ENCODE peak calls at places on chromosomes 2 and 18, in ten cellular contexts. One of them, this sample, is unnamed. For H3K4me1, the result is how much of the 10 kb centered on the place peaks cover.

GRCh38 chr2:121591199-121591598 is 58.1 kb downstream of the CLASP1 start:
- DNase-seq in vagina: no peak
- DNase-seq in neural progenitor cell: no peak
- DNase-seq in right lobe of liver: no peak
- DNase-seq in body of pancreas: no peak
- DNase-seq in fibroblast of lung: no peak
- DNase-seq in pancreas: no peak
- DNase-seq in K562: no peak
- DNase-seq in sigmoid colon: no peak
- DNase-seq in thyroid gland: no peak
- DNase-seq in this sample: no peak

GRCh38 chr2:22683911-22684310 is 701.1 kb upstream of the KLHL29 start:
- DNase-seq in fibroblast of lung: no peak
- DNase-seq in neural progenitor cell: no peak
- DNase-seq in K562: no peak
- DNase-seq in pancreas: no peak
- DNase-seq in body of pancreas: no peak
- DNase-seq in sigmoid colon: no peak
- DNase-seq in vagina: no peak
- DNase-seq in right lobe of liver: no peak
- DNase-seq in thyroid gland: no peak
- DNase-seq in this sample: no peak

GRCh38 chr2:44753552-44754285 is 187.8 kb upstream of the SIX3 start:
- DNase-seq in neural progenitor cell: no peak
- DNase-seq in vagina: no peak
- DNase-seq in right lobe of liver: no peak
- DNase-seq in K562: no peak
- DNase-seq in sigmoid colon: no peak
- DNase-seq in body of pancreas: no peak
- DNase-seq in thyroid gland: no peak
- DNase-seq in pancreas: no peak
- DNase-seq in fibroblast of lung: peak
- DNase-seq in this sample: no peak

GRCh38 chr2:241636983-241637232 is at the start of gene THAP4:
- DNase-seq in body of pancreas: peak
- DNase-seq in vagina: no peak
- DNase-seq in neural progenitor cell: no peak
- DNase-seq in K562: peak
- DNase-seq in sigmoid colon: peak
- DNase-seq in right lobe of liver: peak
- DNase-seq in fibroblast of lung: no peak
- DNase-seq in thyroid gland: peak
- DNase-seq in pancreas: peak
- DNase-seq in this sample: peak

GRCh38 chr2:112640800-112641675 is 4.7 kb upstream of the SLC20A1 start:
- DNase-seq in fibroblast of lung: peak
- DNase-seq in neural progenitor cell: no peak
- DNase-seq in vagina: no peak
- DNase-seq in K562: peak
- DNase-seq in pancreas: no peak
- DNase-seq in thyroid gland: no peak
- DNase-seq in sigmoid colon: no peak
- DNase-seq in right lobe of liver: no peak
- DNase-seq in body of pancreas: no peak
- DNase-seq in this sample: no peak

GRCh38 chr2:42183775-42184174 is 14.6 kb downstream of the EML4 start:
- DNase-seq in K562: no peak
- DNase-seq in pancreas: no peak
- DNase-seq in body of pancreas: no peak
- DNase-seq in fibroblast of lung: peak
- DNase-seq in vagina: no peak
- DNase-seq in thyroid gland: no peak
- DNase-seq in sigmoid colon: no peak
- DNase-seq in neural progenitor cell: no peak
- DNase-seq in right lobe of liver: no peak
- DNase-seq in this sample: no peak

GRCh38 chr2:188811522-188811921 is 162.7 kb upstream of the COL3A1 start:
- DNase-seq in body of pancreas: no peak
- DNase-seq in right lobe of liver: no peak
- DNase-seq in thyroid gland: no peak
- DNase-seq in vagina: no peak
- DNase-seq in neural progenitor cell: no peak
- DNase-seq in fibroblast of lung: peak
- DNase-seq in pancreas: no peak
- DNase-seq in K562: no peak
- DNase-seq in sigmoid colon: no peak
- DNase-seq in this sample: no peak

GRCh38 chr2:119483896-119484718 is 40.2 kb downstream of the SCTR start:
- DNase-seq in body of pancreas: no peak
- DNase-seq in fibroblast of lung: no peak
- DNase-seq in vagina: no peak
- DNase-seq in right lobe of liver: no peak
- DNase-seq in neural progenitor cell: no peak
- DNase-seq in pancreas: no peak
- DNase-seq in thyroid gland: no peak
- DNase-seq in sigmoid colon: no peak
- DNase-seq in K562: no peak
- DNase-seq in this sample: no peak

GRCh38 chr2:127115471-127116199 is 8.7 kb upstream of the BIN1 start:
- DNase-seq in pancreas: no peak
- DNase-seq in right lobe of liver: peak
- DNase-seq in body of pancreas: no peak
- DNase-seq in K562: no peak
- DNase-seq in sigmoid colon: peak
- DNase-seq in fibroblast of lung: no peak
- DNase-seq in neural progenitor cell: no peak
- DNase-seq in thyroid gland: no peak
- DNase-seq in vagina: no peak
- DNase-seq in this sample: no peak

GRCh38 chr2:27717070-27717453 is 53.4 kb downstream of the SLC4A1AP start:
- DNase-seq in sigmoid colon: no peak
- DNase-seq in body of pancreas: no peak
- DNase-seq in pancreas: no peak
- DNase-seq in K562: no peak
- DNase-seq in neural progenitor cell: no peak
- DNase-seq in fibroblast of lung: peak
- DNase-seq in right lobe of liver: no peak
- DNase-seq in vagina: no peak
- DNase-seq in thyroid gland: no peak
- DNase-seq in this sample: peak

GRCh38 chr18:45517181-45517741 is 98.0 kb upstream of the SLC14A2 start:
- DNase-seq in K562: no peak
- DNase-seq in neural progenitor cell: peak
- DNase-seq in sigmoid colon: peak
- DNase-seq in thyroid gland: peak
- DNase-seq in right lobe of liver: no peak
- DNase-seq in fibroblast of lung: peak
- DNase-seq in vagina: no peak
- DNase-seq in body of pancreas: peak
- DNase-seq in pancreas: peak
- DNase-seq in this sample: peak

GRCh38 chr2:144438722-144439508 is 81.0 kb downstream of the ZEB2 start:
- DNase-seq in right lobe of liver: no peak
- DNase-seq in vagina: no peak
- DNase-seq in K562: no peak
- DNase-seq in body of pancreas: no peak
- DNase-seq in pancreas: no peak
- DNase-seq in fibroblast of lung: no peak
- DNase-seq in thyroid gland: no peak
- DNase-seq in sigmoid colon: no peak
- DNase-seq in neural progenitor cell: no peak
- DNase-seq in this sample: no peak

GRCh38 chr18:27094621-27095020 is 90.5 kb downstream of the CHST9 start:
- DNase-seq in pancreas: no peak
- DNase-seq in sigmoid colon: no peak
- DNase-seq in thyroid gland: no peak
- DNase-seq in K562: no peak
- DNase-seq in body of pancreas: no peak
- DNase-seq in right lobe of liver: no peak
- DNase-seq in vagina: no peak
- DNase-seq in fibroblast of lung: no peak
- DNase-seq in neural progenitor cell: no peak
- DNase-seq in this sample: no peak

GRCh38 chr2:203584784-203585183 is 49.7 kb upstream of the RAPH1 start:
- DNase-seq in thyroid gland: no peak
- DNase-seq in pancreas: no peak
- DNase-seq in neural progenitor cell: no peak
- DNase-seq in fibroblast of lung: no peak
- DNase-seq in K562: no peak
- DNase-seq in vagina: no peak
- DNase-seq in right lobe of liver: no peak
- DNase-seq in sigmoid colon: no peak
- DNase-seq in body of pancreas: no peak
- DNase-seq in this sample: no peak

GRCh38 chr2:176110975-176111663 is 4.0 kb downstream of the HOXD11 start:
- DNase-seq in K562: peak
- DNase-seq in thyroid gland: peak
- DNase-seq in body of pancreas: peak
- DNase-seq in pancreas: no peak
- DNase-seq in fibroblast of lung: peak
- DNase-seq in right lobe of liver: no peak
- DNase-seq in sigmoid colon: no peak
- DNase-seq in neural progenitor cell: peak
- DNase-seq in vagina: no peak
- DNase-seq in this sample: no peak

GRCh38 chr2:36561223-36561944 is 36.6 kb downstream of the FEZ2 start:
- DNase-seq in pancreas: no peak
- DNase-seq in sigmoid colon: no peak
- DNase-seq in right lobe of liver: no peak
- DNase-seq in neural progenitor cell: no peak
- DNase-seq in vagina: no peak
- DNase-seq in body of pancreas: no peak
- DNase-seq in thyroid gland: no peak
- DNase-seq in K562: no peak
- DNase-seq in fibroblast of lung: peak
- DNase-seq in this sample: no peak

DNA sequence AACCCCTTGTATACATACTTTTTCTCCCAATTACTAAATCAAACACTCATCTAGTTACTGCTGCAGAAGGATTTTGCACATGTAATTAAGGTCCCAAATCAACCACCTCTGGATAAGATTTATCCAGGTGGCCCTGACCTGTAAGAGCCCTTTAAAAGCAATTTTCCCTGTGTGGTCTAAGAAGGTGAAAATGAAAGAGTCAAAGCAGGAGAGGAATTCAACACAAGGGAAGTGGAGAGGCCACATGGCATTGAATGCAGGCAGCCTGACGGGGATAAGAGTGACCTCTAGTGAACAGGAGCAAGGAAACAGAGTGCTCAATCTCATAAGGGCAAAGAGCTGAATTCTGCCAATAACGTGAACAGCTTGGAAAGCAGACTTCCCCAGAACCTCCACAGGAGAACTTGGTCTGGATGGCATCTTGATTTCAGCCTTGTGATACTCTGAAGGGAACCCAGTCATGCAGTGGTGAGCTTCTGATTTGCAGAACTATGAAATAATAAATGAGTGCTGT is 27.2 kb downstream of the PPP3R1 start:
- DNase-seq in fibroblast of lung: no peak
- DNase-seq in body of pancreas: peak
- DNase-seq in pancreas: no peak
- DNase-seq in right lobe of liver: no peak
- DNase-seq in neural progenitor cell: peak
- DNase-seq in thyroid gland: peak
- DNase-seq in sigmoid colon: no peak
- DNase-seq in vagina: no peak
- DNase-seq in K562: peak
- DNase-seq in this sample: no peak
- TF ChIP-seq CTCF in fibroblast of lung: no peak
- TF ChIP-seq CTCF in body of pancreas: no peak
- TF ChIP-seq CTCF in pancreas: no peak
- TF ChIP-seq CTCF in right lobe of liver: peak
- TF ChIP-seq CTCF in neural progenitor cell: peak
- TF ChIP-seq CTCF in thyroid gland: no peak
- TF ChIP-seq CTCF in sigmoid colon: no peak
- TF ChIP-seq CTCF in vagina: no peak
- TF ChIP-seq CTCF in K562: peak
- TF ChIP-seq CTCF in this sample: peak

DNA sequence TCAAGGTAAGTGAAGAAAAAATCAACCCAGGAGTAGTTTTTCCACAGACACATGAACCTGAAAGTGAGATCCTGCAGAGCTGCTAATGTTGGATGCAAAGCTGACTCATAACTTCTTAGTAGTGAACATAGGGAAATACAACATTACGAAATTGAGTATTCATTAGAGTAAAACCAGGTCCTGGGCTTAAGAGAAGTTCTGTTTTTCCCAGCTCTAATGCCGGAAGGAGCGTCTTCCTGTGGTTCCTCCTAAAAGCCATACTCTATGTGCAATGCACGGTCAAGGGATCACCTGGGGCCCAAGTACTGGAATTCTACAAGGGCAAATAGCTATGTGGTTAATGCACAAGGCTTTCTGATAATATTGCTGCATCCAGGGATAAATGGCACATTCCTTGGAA is 141.6 kb downstream of the RBMS1 start:
- DNase-seq in neural progenitor cell: no peak
- DNase-seq in sigmoid colon: no peak
- DNase-seq in pancreas: no peak
- DNase-seq in vagina: no peak
- DNase-seq in thyroid gland: no peak
- DNase-seq in K562: no peak
- DNase-seq in body of pancreas: no peak
- DNase-seq in fibroblast of lung: peak
- DNase-seq in right lobe of liver: no peak
- DNase-seq in this sample: no peak
- H3K4me1 ChIP-seq in neural progenitor cell: under half
- H3K4me1 ChIP-seq in sigmoid colon: half or more
- H3K4me1 ChIP-seq in pancreas: under half
- H3K4me1 ChIP-seq in vagina: half or more
- H3K4me1 ChIP-seq in thyroid gland: under half
- H3K4me1 ChIP-seq in K562: under half
- H3K4me1 ChIP-seq in body of pancreas: under half
- H3K4me1 ChIP-seq in fibroblast of lung: under half
- H3K4me1 ChIP-seq in right lobe of liver: under half
- H3K4me1 ChIP-seq in this sample: half or more

DNA sequence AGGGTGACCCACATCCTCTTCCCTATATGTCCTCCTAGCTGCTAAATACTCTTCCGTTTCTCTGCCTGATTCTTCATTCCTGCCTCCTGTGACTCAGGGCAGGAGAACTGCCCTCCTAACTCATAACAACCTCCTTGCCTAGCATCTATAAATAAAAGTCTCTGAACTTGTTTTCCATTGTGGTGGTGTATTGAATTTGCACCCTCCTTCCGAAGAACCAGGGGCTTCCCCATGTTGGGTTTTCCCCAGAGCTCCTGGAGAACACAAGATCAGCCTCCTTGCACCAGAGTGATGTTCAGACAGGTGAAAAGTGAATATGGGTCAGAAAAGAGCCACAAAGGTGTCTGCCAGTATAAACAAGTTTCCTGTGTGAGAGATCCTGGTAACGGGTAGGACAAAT is 32.1 kb upstream of the MC4R start:
- DNase-seq in right lobe of liver: no peak
- DNase-seq in K562: no peak
- DNase-seq in body of pancreas: no peak
- DNase-seq in fibroblast of lung: peak
- DNase-seq in neural progenitor cell: no peak
- DNase-seq in sigmoid colon: no peak
- DNase-seq in vagina: no peak
- DNase-seq in pancreas: no peak
- DNase-seq in thyroid gland: no peak
- DNase-seq in this sample: no peak
- H3K27ac ChIP-seq in right lobe of liver: no peak
- H3K27ac ChIP-seq in K562: no peak
- H3K27ac ChIP-seq in body of pancreas: no peak
- H3K27ac ChIP-seq in fibroblast of lung: no peak
- H3K27ac ChIP-seq in neural progenitor cell: no peak
- H3K27ac ChIP-seq in sigmoid colon: no peak
- H3K27ac ChIP-seq in vagina: no peak
- H3K27ac ChIP-seq in pancreas: no peak
- H3K27ac ChIP-seq in thyroid gland: no peak
- H3K27ac ChIP-seq in this sample: no peak

GRCh38 chr2:211879323-211879722 is 659.3 kb downstream of the ERBB4 start:
- DNase-seq in K562: no peak
- DNase-seq in sigmoid colon: no peak
- DNase-seq in neural progenitor cell: peak
- DNase-seq in vagina: no peak
- DNase-seq in pancreas: no peak
- DNase-seq in body of pancreas: no peak
- DNase-seq in fibroblast of lung: peak
- DNase-seq in thyroid gland: no peak
- DNase-seq in right lobe of liver: no peak
- DNase-seq in this sample: no peak
- TF ChIP-seq CTCF in K562: no peak
- TF ChIP-seq CTCF in sigmoid colon: no peak
- TF ChIP-seq CTCF in neural progenitor cell: peak
- TF ChIP-seq CTCF in vagina: no peak
- TF ChIP-seq CTCF in pancreas: no peak
- TF ChIP-seq CTCF in body of pancreas: no peak
- TF ChIP-seq CTCF in fibroblast of lung: peak
- TF ChIP-seq CTCF in thyroid gland: no peak
- TF ChIP-seq CTCF in right lobe of liver: no peak
- TF ChIP-seq CTCF in this sample: peak